ENCODE peak calls at places on chromosomes 3 and 15, in eight cellular contexts. A, P, W, C, I, O, H and Q are unnamed samples.

GRCh38 chr15:98779463-98780071 is 131.2 kb downstream of the IGF1R start:
- DNase-seq in A (peak; percentile 64), P (peak; percentile 86), W (peak; percentile 87), C (peak; percentile 77), I (peak; percentile 33), O (peak; percentile 55), H (peak; percentile 79), Q (peak; percentile 54)

GRCh38 chr3:86794336-86795065 is 196.4 kb downstream of the VGLL3 start:
- DNase-seq in A (no peak), P (no peak), W (no peak), C (peak; percentile 48), I (no peak), O (no peak), H (no peak), Q (no peak)

GRCh38 chr3:143601738-143602480 is 246.4 kb downstream of the SLC9A9 start:
- DNase-seq in A (no peak), P (no peak), W (no peak), C (peak; percentile 71), I (no peak), O (no peak), H (no peak), Q (no peak)

GRCh38 chr15:84955089-84955848 is 26.4 kb upstream of the PDE8A start:
- DNase-seq in A (no peak), P (peak; percentile 39), W (peak; percentile 85), C (peak; percentile 83), I (no peak), O (peak; percentile 30), H (peak; percentile 70), Q (peak; percentile 33)

GRCh38 chr3:67357610-67358458 is 296.6 kb downstream of the SUCLG2 start:
- DNase-seq in A (no peak), P (peak; percentile 12), W (peak; percentile 73), C (peak; percentile 34), I (no peak), O (peak; percentile 25), H (no peak), Q (peak; percentile 9)

GRCh38 chr3:162236949-162237348 is 740.3 kb downstream of the OTOL1 start:
- DNase-seq in A (no peak), P (no peak), W (no peak), C (no peak), I (no peak), O (no peak), H (no peak), Q (no peak)

GRCh38 chr3:196763179-196763578 is 23.5 kb downstream of the PAK2 start:
- DNase-seq in A (no peak), P (no peak), W (no peak), C (no peak), I (no peak), O (no peak), H (no peak), Q (no peak)

GRCh38 chr3:120284702-120285507 is at the start of gene GPR156:
- DNase-seq in A (no peak), P (no peak), W (peak; percentile 48), C (peak; percentile 55), I (no peak), O (no peak), H (peak; percentile 21), Q (no peak)

GRCh38 chr3:42683875-42684593 is 1.3 kb upstream of the KLHL40 start:
- DNase-seq in A (peak; percentile 83), P (no peak), W (peak; percentile 89), C (peak; percentile 92), I (no peak), O (no peak), H (peak; percentile 87), Q (no peak)

GRCh38 chr3:48655586-48655985 is 7.1 kb downstream of the CELSR3 start:
- DNase-seq in A (no peak), P (no peak), W (no peak), C (no peak), I (no peak), O (peak; percentile 33), H (no peak), Q (no peak)

GRCh38 chr15:29102911-29103824 is 166.5 kb downstream of the NSMCE3 start:
- DNase-seq in A (peak; percentile 34), P (no peak), W (no peak), C (no peak), I (no peak), O (no peak), H (peak; percentile 52), Q (no peak)

GRCh38 chr15:77030042-77030927 is 35.4 kb downstream of the PSTPIP1 start:
- DNase-seq in A (no peak), P (peak; percentile 3), W (no peak), C (no peak), I (peak; percentile 5), O (no peak), H (no peak), Q (no peak)

GRCh38 chr15:29522373-29523276 is 253.0 kb upstream of the NSMCE3 start:
- DNase-seq in A (peak; percentile 15), P (no peak), W (peak; percentile 22), C (no peak), I (no peak), O (no peak), H (no peak), Q (no peak)

GRCh38 chr15:92385096-92385495 is 8.6 kb upstream of the ST8SIA2 start:
- DNase-seq in A (no peak), P (no peak), W (no peak), C (no peak), I (no peak), O (no peak), H (no peak), Q (no peak)

GRCh38 chr15:46853600-46853999 is 863.7 kb upstream of the SEMA6D start:
- DNase-seq in A (no peak), P (no peak), W (no peak), C (no peak), I (no peak), O (no peak), H (no peak), Q (no peak)

GRCh38 chr15:55279746-55280351 is 9.8 kb downstream of the RAB27A start:
- DNase-seq in A (peak; percentile 21), P (no peak), W (peak; percentile 61), C (peak; percentile 73), I (no peak), O (no peak), H (no peak), Q (no peak)

GRCh38 chr3:185552358-185552877 is at the start of gene LIPH:
- DNase-seq in A (no peak), P (no peak), W (peak; percentile 65), C (peak; percentile 32), I (no peak), O (no peak), H (no peak), Q (peak; percentile 40)

GRCh38 chr15:67005294-67005996 is 60.0 kb upstream of the SMAD3 start:
- DNase-seq in A (no peak), P (no peak), W (no peak), C (no peak), I (no peak), O (no peak), H (no peak), Q (no peak)